ENCODE peak calls at places on chromosomes 7 and 10, in eight cellular contexts. P, F, M, W, O, A, Y and B are unnamed samples.

GRCh38 chr7:78607099-78607498 is 808.5 kb downstream of the PHTF2 start:
- DNase-seq in A (no peak), M (no peak), F (peak; percentile 15), Y (no peak), O (no peak), W (no peak), P (peak; percentile 44), B (no peak)

GRCh38 chr7:116672596-116673503 is 854 bp downstream of the MET start:
- DNase-seq in A (no peak), F (no peak), M (no peak), Y (peak; percentile 50), O (peak; percentile 34), W (no peak), P (peak; percentile 42), B (peak; percentile 21)

GRCh38 chr7:147570390-147570789 is 1020.2 kb upstream of the C7orf33 start:
- DNase-seq in O (no peak), Y (no peak), F (no peak), M (no peak), A (no peak), W (no peak), P (no peak), B (no peak)

GRCh38 chr7:101554584-101555268 is 74.4 kb downstream of the MYL10 start:
- DNase-seq in A (no peak), O (no peak), F (no peak), P (no peak), Y (no peak), W (no peak), M (peak; percentile 11), B (no peak)

GRCh38 chr10:119149157-119149556 is 16.4 kb downstream of the SFXN4 start:
- DNase-seq in Y (no peak), F (no peak), A (no peak), O (no peak), P (no peak), W (no peak), M (no peak), B (no peak)

GRCh38 chr7:57417736-57418135 is 32.2 kb upstream of the ZNF716 start:
- DNase-seq in M (no peak), A (no peak), F (no peak), W (no peak), Y (no peak), O (no peak), P (no peak), B (no peak)

GRCh38 chr7:151146761-151147160 is 20.7 kb downstream of the GBX1 start:
- DNase-seq in P (no peak), W (peak; percentile 44), F (no peak), Y (no peak), O (no peak), M (no peak), A (no peak), B (no peak)

GRCh38 chr10:11799736-11800080 is 23.4 kb upstream of the PROSER2 start:
- DNase-seq in F (no peak), W (no peak), O (no peak), M (no peak), P (no peak), A (no peak), Y (no peak), B (no peak)

GRCh38 chr7:140074780-140075179 is 12.0 kb upstream of the PARP12 start:
- DNase-seq in Y (peak; percentile 32), P (no peak), M (no peak), O (no peak), F (peak; percentile 40), W (no peak), A (no peak), B (no peak)

GRCh38 chr10:105192146-105192545 is 551.1 kb downstream of the SORCS3 start:
- DNase-seq in P (no peak), M (no peak), Y (no peak), W (no peak), A (no peak), O (no peak), F (no peak), B (no peak)

GRCh38 chr7:16398211-16399017 is 22.9 kb downstream of the CRPPA start:
- DNase-seq in M (no peak), F (no peak), P (no peak), O (peak; percentile 18), A (no peak), Y (peak; percentile 5), W (no peak), B (no peak)

GRCh38 chr7:41942468-41943097 is 239.7 kb upstream of the INHBA start:
- DNase-seq in A (no peak), P (peak; percentile 16), F (peak; percentile 62), O (no peak), Y (peak; percentile 90), W (no peak), M (no peak), B (peak; percentile 6)

GRCh38 chr7:37546677-37547076 is 98.0 kb upstream of the ELMO1 start:
- DNase-seq in Y (no peak), A (no peak), P (no peak), W (no peak), O (no peak), F (no peak), M (no peak), B (no peak)

GRCh38 chr10:102334106-102334505 is 61.4 kb upstream of the NFKB2 start:
- DNase-seq in A (no peak), O (no peak), P (peak; percentile 95), M (peak; percentile 74), F (no peak), Y (peak; percentile 19), W (no peak), B (no peak)

GRCh38 chr10:110304394-110304779 is 333 bp downstream of the SMNDC1 start:
- DNase-seq in M (no peak), F (no peak), O (no peak), A (no peak), P (peak; percentile 80), Y (no peak), W (no peak), B (no peak)

GRCh38 chr7:143410523-143411004 is 1.9 kb upstream of the EPHA1 start:
- DNase-seq in A (no peak), P (no peak), O (no peak), Y (peak; percentile 72), M (peak; percentile 51), F (no peak), W (no peak), B (no peak)

GRCh38 chr7:106464169-106464568 is 179.4 kb upstream of the NAMPT start:
- DNase-seq in Y (no peak), O (no peak), W (no peak), A (no peak), P (no peak), M (no peak), F (no peak), B (no peak)

GRCh38 chr10:124530816-124531215 is 69.2 kb downstream of the LHPP start:
- DNase-seq in W (no peak), A (no peak), O (no peak), P (no peak), Y (no peak), F (no peak), M (peak; percentile 19), B (no peak)

DNA sequence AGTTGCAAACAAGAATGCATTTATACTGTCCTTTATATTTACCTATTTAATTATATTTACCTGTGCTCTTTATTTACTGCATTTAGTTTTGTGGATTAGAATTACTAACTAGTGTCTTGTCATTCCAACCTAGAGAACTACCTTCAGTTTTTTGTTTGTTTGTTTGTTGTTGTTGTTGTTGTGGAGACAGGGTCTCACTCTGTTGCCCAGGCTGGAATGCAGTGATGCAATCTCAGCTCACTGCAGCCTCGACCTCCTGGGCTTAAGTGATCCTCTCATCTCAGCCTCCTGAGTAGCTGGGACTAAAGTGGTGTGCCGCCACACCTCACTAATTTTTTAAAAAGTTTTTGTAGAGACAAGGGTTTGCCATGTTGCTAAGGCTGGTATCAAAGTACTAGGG is 156.4 kb upstream of the AKR1E2 start:
- DNase-seq in M (no peak), W (no peak), O (no peak), A (no peak), Y (no peak), P (no peak), F (no peak), B (no peak)
- H3K27ac ChIP-seq in M (no peak overlapping the region), W (no peak overlapping the region), O (no peak overlapping the region), A (peak overlapping the region; percentile 90), Y (no peak overlapping the region), P (no peak overlapping the region), F (no peak overlapping the region), B (no peak overlapping the region)

DNA sequence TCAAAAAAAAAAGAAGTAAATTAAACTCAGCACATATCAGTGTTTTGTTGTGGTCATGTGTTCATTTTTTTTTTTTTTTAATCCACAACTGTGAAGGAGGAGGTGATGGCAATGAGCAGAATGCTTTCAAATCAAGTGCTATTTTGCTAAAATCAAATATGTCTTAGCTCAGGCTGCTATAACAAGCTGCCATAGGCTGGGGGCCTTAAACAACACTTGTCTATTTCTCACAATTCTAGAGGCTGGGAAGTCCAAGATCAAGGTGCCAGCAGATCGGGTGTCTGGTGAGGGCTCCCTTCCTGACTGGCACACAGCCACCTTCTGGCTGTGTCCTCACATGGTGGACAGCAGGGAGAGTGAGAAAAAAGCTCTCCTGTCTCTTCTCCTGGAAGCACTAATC is 203.9 kb downstream of the FAM107B start:
- DNase-seq in A (no peak), Y (no peak), M (no peak), W (no peak), P (no peak), O (no peak), F (no peak), B (peak; percentile 18)
- H3K27ac ChIP-seq in A (peak overlapping the region; percentile 77), Y (no peak overlapping the region), M (no peak overlapping the region), W (peak overlapping the region; percentile 98), P (no peak overlapping the region), O (peak overlapping the region; percentile 61), F (no peak overlapping the region), B (peak overlapping the region; percentile 100)

DNA sequence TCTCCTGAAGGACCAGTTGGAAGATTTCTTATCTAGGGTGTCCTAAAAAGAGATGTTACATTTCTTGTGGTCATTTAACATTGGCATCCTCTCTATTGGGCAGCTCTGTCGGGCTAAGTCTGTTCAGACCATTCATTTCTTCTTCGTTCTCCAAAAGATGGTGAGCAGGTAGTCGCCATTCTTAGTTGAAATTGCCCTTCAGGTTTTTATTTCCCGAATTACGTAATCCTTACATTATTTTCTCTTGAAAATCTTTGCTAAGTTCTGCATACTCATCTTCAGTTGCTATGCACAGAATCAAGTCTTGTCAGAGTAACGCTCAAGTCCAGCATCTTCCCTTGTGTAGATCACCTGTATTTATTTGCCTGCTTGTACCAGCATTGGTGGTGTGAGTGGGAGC is 53.6 kb downstream of the DAGLB start:
- DNase-seq in M (no peak), W (no peak), Y (no peak), F (no peak), O (no peak), P (no peak), A (no peak), B (no peak)
- H3K27ac ChIP-seq in M (peak overlapping the region; percentile 75), W (no peak overlapping the region), Y (no peak overlapping the region), F (no peak overlapping the region), O (no peak overlapping the region), P (no peak overlapping the region), A (peak overlapping the region; percentile 92), B (no peak overlapping the region)

GRCh38 chr7:133445617-133446016 is 192.7 kb downstream of the EXOC4 start:
- DNase-seq in W (no peak), Y (no peak), F (no peak), A (no peak), M (no peak), P (no peak), O (no peak), B (no peak)

GRCh38 chr7:133442818-133443217 is 189.9 kb downstream of the EXOC4 start:
- DNase-seq in W (no peak), O (no peak), A (no peak), M (no peak), F (no peak), Y (no peak), P (no peak), B (no peak)

GRCh38 chr7:133452611-133453010 is 199.7 kb downstream of the EXOC4 start:
- DNase-seq in A (no peak), W (no peak), M (no peak), O (no peak), Y (peak; percentile 39), P (no peak), F (no peak), B (no peak)

GRCh38 chr7:133448012-133448411 is 195.1 kb downstream of the EXOC4 start:
- DNase-seq in F (no peak), Y (no peak), O (no peak), P (no peak), M (no peak), W (no peak), A (no peak), B (no peak)
- H3K27ac ChIP-seq in F (no peak overlapping the region), Y (no peak overlapping the region), O (no peak overlapping the region), P (no peak overlapping the region), M (no peak overlapping the region), W (no peak overlapping the region), A (no peak overlapping the region), B (no peak overlapping the region)